ENCODE peak calls at places on chromosomes 1 and 21, in ten cellular contexts. H, M, K, U, L, G, P, J, C and N are unnamed samples. For H3K9me3, the result is how much of the 10 kb centered on the place peaks cover.

GRCh38 chr21:26280715-26281310 is 110.2 kb upstream of the APP start:
- DNase-seq in H (no peak), P (no peak), C (no peak), L (no peak), K (no peak), J (no peak), G (no peak), M (no peak), U (no peak), N (no peak)

GRCh38 chr1:91672601-91673161 is 172.0 kb downstream of the CDC7 start:
- DNase-seq in M (no peak), J (no peak), G (no peak), U (no peak), H (no peak), L (no peak), C (no peak), K (no peak), P (no peak), N (no peak)

GRCh38 chr1:2344744-2345296 is 46.5 kb downstream of the MORN1 start:
- DNase-seq in G (no peak), U (no peak), C (peak), J (no peak), H (no peak), K (no peak), L (no peak), P (no peak), M (no peak), N (no peak)

GRCh38 chr1:27574871-27575831 is 28.8 kb downstream of the AHDC1 start:
- DNase-seq in G (peak), C (no peak), U (no peak), K (no peak), M (no peak), L (no peak), P (peak), H (no peak), J (peak), N (peak)

GRCh38 chr1:34419662-34420061 is 243.0 kb downstream of the C1orf94 start:
- DNase-seq in G (no peak), L (no peak), U (no peak), K (no peak), J (no peak), P (no peak), H (no peak), M (no peak), C (no peak), N (no peak)

GRCh38 chr1:7555391-7556185 is 215.5 kb upstream of the VAMP3 start:
- DNase-seq in C (peak), G (peak), K (no peak), P (no peak), J (no peak), U (no peak), H (no peak), M (no peak), L (no peak), N (no peak)

GRCh38 chr1:1120866-1121563 is 5.1 kb upstream of the C1orf159 start:
- DNase-seq in M (no peak), G (no peak), K (no peak), U (no peak), H (no peak), P (no peak), C (peak), J (no peak), L (no peak), N (no peak)

GRCh38 chr1:211620097-211620496 is 41.1 kb upstream of the SLC30A1 start:
- DNase-seq in L (no peak), J (no peak), C (no peak), H (no peak), G (no peak), U (no peak), P (no peak), K (no peak), M (no peak), N (no peak)

GRCh38 chr21:41196990-41197389 is 29.0 kb downstream of the BACE2 start:
- DNase-seq in U (no peak), J (no peak), K (no peak), L (no peak), P (no peak), G (peak), C (no peak), H (no peak), M (no peak), N (no peak)

GRCh38 chr1:210477328-210477924 is 148.7 kb downstream of the HHAT start:
- DNase-seq in L (no peak), U (no peak), K (peak), M (no peak), P (no peak), C (no peak), G (no peak), J (peak), H (no peak), N (no peak)

GRCh38 chr1:154778280-154778679 is 91.8 kb downstream of the KCNN3 start:
- DNase-seq in L (no peak), J (no peak), C (no peak), H (no peak), U (no peak), K (no peak), M (no peak), P (no peak), G (no peak), N (no peak)

GRCh38 chr1:243549108-243549507 is 293.3 kb downstream of the SDCCAG8 start:
- DNase-seq in H (no peak), P (no peak), J (no peak), G (peak), U (no peak), K (no peak), L (no peak), M (no peak), C (no peak), N (no peak)

GRCh38 chr21:33301632-33302002 is 23.2 kb upstream of the IFNAR1 start:
- DNase-seq in K (no peak), P (no peak), M (no peak), U (no peak), L (no peak), J (no peak), H (no peak), G (no peak), C (no peak), N (no peak)

GRCh38 chr1:202135221-202135721 is 9.3 kb downstream of the ARL8A start:
- DNase-seq in J (peak), U (no peak), G (peak), L (peak), M (peak), K (peak), P (peak), C (no peak), H (no peak), N (no peak)

GRCh38 chr1:214632091-214632490 is 29.1 kb downstream of the CENPF start:
- DNase-seq in G (no peak), C (no peak), L (peak), P (no peak), M (no peak), K (no peak), U (no peak), J (no peak), H (no peak), N (no peak)

GRCh38 chr1:26701266-26701994 is 5.6 kb downstream of the ARID1A start:
- DNase-seq in C (no peak), L (no peak), P (no peak), U (no peak), G (no peak), J (no peak), H (no peak), M (no peak), K (no peak), N (no peak)

GRCh38 chr21:34639882-34640788 is 25.2 kb upstream of the RCAN1 start:
- DNase-seq in P (no peak), J (no peak), G (no peak), H (no peak), M (no peak), U (no peak), K (no peak), L (peak), C (no peak), N (peak)

GRCh38 chr1:84959294-84959693 is 37.6 kb downstream of the MCOLN2 start:
- DNase-seq in H (no peak), M (no peak), P (no peak), L (peak), U (no peak), J (no peak), K (no peak), C (no peak), G (no peak), N (no peak)

GRCh38 chr21:25490742-25491141 is 116.5 kb downstream of the MRPL39 start:
- DNase-seq in H (no peak), C (no peak), P (no peak), U (no peak), G (no peak), J (no peak), K (no peak), M (no peak), L (no peak), N (no peak)

GRCh38 chr1:245822997-245823396 is 668.2 kb downstream of the KIF26B start:
- DNase-seq in M (no peak), G (peak), J (no peak), U (no peak), H (no peak), P (peak), C (no peak), L (no peak), K (no peak), N (no peak)

GRCh38 chr1:115706774-115707425 is 61.6 kb downstream of the CASQ2 start:
- DNase-seq in M (no peak), C (no peak), U (no peak), P (no peak), L (peak), G (peak), J (no peak), K (peak), H (no peak), N (no peak)

GRCh38 chr1:29698033-29698432 is 461.7 kb downstream of the PTPRU start:
- DNase-seq in M (no peak), G (peak), U (no peak), J (peak), K (peak), P (peak), H (no peak), L (no peak), C (no peak), N (no peak)

GRCh38 chr1:197692965-197693364 is 82.3 kb downstream of the DENND1B start:
- DNase-seq in H (no peak), G (peak), P (no peak), L (no peak), M (no peak), J (no peak), U (no peak), C (no peak), K (peak), N (no peak)

GRCh38 chr1:226988337-226988672 is 48.2 kb downstream of the COQ8A start:
- DNase-seq in C (no peak), H (no peak), U (no peak), M (no peak), K (no peak), P (no peak), G (no peak), L (no peak), J (no peak), N (no peak)

GRCh38 chr1:23010734-23011449 is 4.8 kb downstream of the TEX46 start:
- DNase-seq in J (no peak), K (peak), L (no peak), G (peak), M (no peak), P (peak), H (no peak), C (peak), U (no peak), N (no peak)

GRCh38 chr1:41365772-41366427 is 4.7 kb downstream of the FOXO6 start:
- DNase-seq in U (no peak), H (no peak), K (no peak), J (peak), L (peak), M (peak), G (no peak), P (no peak), C (no peak), N (no peak)

GRCh38 chr1:205792946-205793673 is 17.8 kb upstream of the RAB29 start:
- DNase-seq in G (no peak), J (no peak), H (no peak), P (no peak), M (no peak), K (no peak), L (no peak), C (no peak), U (no peak), N (no peak)

GRCh38 chr1:229131243-229132105 is 139.4 kb upstream of the RAB4A start:
- DNase-seq in U (no peak), H (no peak), L (no peak), C (no peak), M (no peak), J (peak), P (no peak), G (no peak), K (no peak), N (no peak)

GRCh38 chr1:55233149-55233777 is 18.1 kb upstream of the USP24 start:
- DNase-seq in H (no peak), P (no peak), G (peak), M (no peak), K (no peak), U (no peak), L (no peak), J (no peak), C (no peak), N (no peak)

GRCh38 chr1:909861-910310 is 13.8 kb upstream of the SAMD11 start:
- DNase-seq in P (no peak), H (peak), L (no peak), C (peak), J (no peak), M (no peak), G (no peak), U (no peak), K (no peak), N (peak)

GRCh38 chr1:983736-984475 is 2.0 kb upstream of the PERM1 start:
- DNase-seq in L (peak), U (no peak), C (no peak), G (no peak), J (no peak), K (no peak), H (no peak), M (peak), P (no peak), N (no peak)

GRCh38 chr1:66686406-66686805 is 65.9 kb upstream of the DYNLT5 start:
- DNase-seq in K (no peak), M (no peak), G (no peak), L (no peak), H (no peak), U (no peak), P (no peak), J (no peak), C (no peak), N (no peak)

GRCh38 chr1:69221492-69221990 is 346.2 kb upstream of the LRRC7 start:
- DNase-seq in C (no peak), P (no peak), H (no peak), K (no peak), U (no peak), J (no peak), L (no peak), G (no peak), M (no peak), N (no peak)

GRCh38 chr21:37808261-37808660 is 108.0 kb downstream of the KCNJ6 start:
- DNase-seq in J (no peak), K (no peak), H (no peak), U (no peak), G (no peak), L (no peak), P (no peak), M (no peak), C (no peak), N (no peak)

GRCh38 chr1:105997516-105997915 is 1059.0 kb upstream of the PRMT6 start:
- DNase-seq in C (no peak), K (no peak), H (no peak), J (no peak), M (no peak), P (no peak), G (no peak), U (no peak), L (no peak), N (no peak)

DNA sequence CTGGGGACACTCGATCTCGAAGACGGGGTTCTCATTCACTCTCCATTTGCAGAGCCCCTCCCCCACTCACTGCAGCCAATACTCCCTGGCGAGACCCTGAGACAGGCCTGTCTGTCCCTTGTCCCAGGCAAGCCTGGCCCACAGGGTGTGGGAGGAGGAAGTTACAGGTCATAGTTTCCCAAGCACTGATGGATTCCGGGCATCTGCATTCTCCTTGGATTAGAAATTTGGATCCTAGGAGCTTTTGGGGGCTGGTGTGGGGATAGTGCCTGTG is 11.3 kb downstream of the WNT3A start:
- DNase-seq in L (no peak), C (no peak), P (no peak), J (no peak), H (peak), U (no peak), M (no peak), K (no peak), G (no peak), N (no peak)
- H3K27ac ChIP-seq in L (no peak), C (no peak), P (no peak), J (no peak), H (no peak), U (no peak), M (no peak), K (no peak), G (no peak), N (no peak)

GRCh38 chr1:87052986-87053385 is 138.6 kb downstream of the HS2ST1 start:
- DNase-seq in J (no peak), C (no peak), P (no peak), H (no peak), L (no peak), M (no peak), K (no peak), G (no peak), U (no peak), N (no peak)

GRCh38 chr1:87056974-87057373 is 142.5 kb downstream of the HS2ST1 start:
- DNase-seq in G (no peak), U (no peak), K (no peak), P (no peak), M (no peak), C (no peak), J (no peak), H (no peak), L (no peak), N (no peak)

GRCh38 chr1:87062687-87063086 is 148.3 kb downstream of the HS2ST1 start:
- DNase-seq in K (no peak), M (no peak), U (no peak), G (no peak), P (no peak), J (no peak), C (no peak), L (no peak), H (no peak), N (no peak)

GRCh38 chr1:87061742-87062156 is 147.3 kb downstream of the HS2ST1 start:
- DNase-seq in C (no peak), M (no peak), U (no peak), H (no peak), L (peak), J (no peak), P (no peak), K (no peak), G (peak), N (no peak)

GRCh38 chr1:87058343-87058649 is 143.9 kb downstream of the HS2ST1 start:
- DNase-seq in H (no peak), J (no peak), L (no peak), C (no peak), P (no peak), U (no peak), M (no peak), G (no peak), K (no peak), N (no peak)
- H3K9me3 ChIP-seq in H (under half), J (under half), L (under half), C (under half), P (under half), U (under half), M (under half), G (under half), K (under half), N (under half)

DNA sequence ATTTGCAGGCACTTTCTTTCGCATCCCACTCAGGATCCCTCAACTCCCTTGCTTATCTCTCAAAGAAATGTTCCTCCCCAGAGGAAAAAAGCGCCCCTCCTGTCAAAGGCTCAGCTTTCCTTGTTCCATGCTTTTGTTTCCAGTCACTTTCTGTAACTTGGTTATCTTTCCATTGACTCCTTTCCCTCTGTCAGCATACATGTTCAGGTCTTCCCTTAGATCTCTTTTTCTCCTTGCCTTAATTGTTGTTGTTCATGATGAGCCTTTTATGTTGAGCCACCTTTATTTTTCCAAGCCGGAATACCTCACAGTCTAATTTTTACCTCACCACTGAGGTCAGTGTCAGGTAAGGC is 46.5 kb upstream of the PODN start:
- DNase-seq in L (no peak), G (peak), P (no peak), J (no peak), H (no peak), K (no peak), C (no peak), U (no peak), M (no peak), N (no peak)
- H3K27ac ChIP-seq in L (peak), G (no peak), P (peak), J (no peak), H (no peak), K (peak), C (peak), U (peak), M (peak), N (peak)

GRCh38 chr1:4464478-4464877 is 189.9 kb upstream of the AJAP1 start:
- DNase-seq in G (no peak), J (no peak), K (no peak), P (no peak), U (no peak), C (no peak), L (no peak), M (no peak), H (no peak), N (no peak)

GRCh38 chr1:4460651-4461050 is 193.8 kb upstream of the AJAP1 start:
- DNase-seq in U (no peak), P (no peak), G (no peak), L (no peak), J (no peak), C (no peak), M (no peak), H (no peak), K (no peak), N (no peak)

GRCh38 chr1:4463631-4464030 is 190.8 kb upstream of the AJAP1 start:
- DNase-seq in M (no peak), K (no peak), G (no peak), U (no peak), H (no peak), P (no peak), J (no peak), C (no peak), L (no peak), N (no peak)

GRCh38 chr1:4461726-4462290 is 192.6 kb upstream of the AJAP1 start:
- DNase-seq in K (no peak), M (no peak), G (no peak), P (no peak), L (no peak), J (no peak), C (no peak), U (no peak), H (no peak), N (no peak)

DNA sequence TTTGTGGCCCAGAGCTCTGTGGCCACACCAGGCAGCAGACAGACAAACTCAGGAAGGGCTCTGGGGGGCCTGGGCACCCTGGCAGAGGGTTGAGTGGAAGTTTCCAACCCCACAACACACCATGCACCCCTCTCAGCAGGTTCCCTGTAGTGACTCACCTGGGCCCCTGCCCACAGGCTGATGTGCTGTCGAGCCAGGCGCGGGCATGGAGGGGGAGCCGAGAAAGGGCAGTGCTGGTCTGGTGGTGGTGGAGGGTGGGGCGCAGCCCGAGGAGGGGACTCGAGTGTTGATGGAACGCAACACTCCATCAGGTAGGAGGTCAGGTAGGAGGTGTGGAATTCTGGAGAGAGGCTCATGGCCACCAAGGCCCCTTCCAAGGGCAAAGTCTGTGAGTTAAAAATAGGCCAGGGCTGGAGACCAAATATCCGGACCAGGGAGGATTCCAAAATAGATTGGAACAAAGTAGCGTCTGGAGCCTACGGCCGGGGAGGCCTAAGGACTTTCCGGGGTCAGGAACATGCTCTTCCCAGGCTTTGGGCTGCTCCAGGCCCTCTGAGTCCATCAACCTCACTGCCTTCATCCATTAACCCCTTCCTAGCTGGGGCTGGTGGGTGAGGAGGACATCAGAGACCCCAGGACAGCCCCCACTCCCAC is 191.5 kb upstream of the AJAP1 start:
- DNase-seq in L (no peak), M (no peak), P (no peak), H (no peak), U (no peak), G (no peak), J (no peak), K (no peak), C (no peak), N (no peak)
- H3K9me3 ChIP-seq in L (under half), M (under half), P (under half), H (under half), U (under half), G (under half), J (under half), K (under half), C (under half), N (under half)